ENCODE peak calls at places on chromosomes 16 and 17, in six cellular contexts. M is PC-3, C is PC-9, L is psoas muscle, X is transverse colon, I is heart right ventricle. S is an unnamed sample.

GRCh38 chr17:17682737-17683675 is 1.7 kb downstream of the RAI1 start:
- DNase-seq in M (peak; percentile 69), C (no peak), L (peak; percentile 71), X (peak; percentile 75), I (peak; percentile 76), S (peak; percentile 60)

GRCh38 chr16:51150894-51151320 is at the start of gene SALL1:
- DNase-seq in M (no peak), C (no peak), L (no peak), X (no peak), I (no peak), S (no peak)

GRCh38 chr16:67192781-67193260 is 866 bp downstream of the E2F4 start:
- DNase-seq in M (no peak), C (no peak), L (no peak), X (no peak), I (no peak), S (no peak)

GRCh38 chr17:1067282-1067956 is 70.5 kb downstream of the TIMM22 start:
- DNase-seq in M (peak; percentile 36), C (peak; percentile 94), L (peak; percentile 2), X (no peak), I (peak; percentile 52), S (no peak)

GRCh38 chr16:5944971-5945370 is 847.4 kb upstream of the EEF2KMT start:
- DNase-seq in M (no peak), C (no peak), L (no peak), X (no peak), I (no peak), S (no peak)

GRCh38 chr16:70375636-70376611 is 29.2 kb downstream of the DDX19A start:
- DNase-seq in M (no peak), C (no peak), L (no peak), X (no peak), I (no peak), S (no peak)

GRCh38 chr17:71052971-71053370 is 883.6 kb downstream of the KCNJ2 start:
- DNase-seq in M (no peak), C (no peak), L (no peak), X (no peak), I (no peak), S (no peak)

GRCh38 chr16:19881783-19882182 is 2.9 kb downstream of the GPRC5B start:
- DNase-seq in M (no peak), C (no peak), L (no peak), X (no peak), I (no peak), S (no peak)

GRCh38 chr17:80789356-80789902 is 202.2 kb upstream of the CHMP6 start:
- DNase-seq in M (peak; percentile 84), C (peak; percentile 54), L (no peak), X (no peak), I (peak; percentile 61), S (no peak)

GRCh38 chr17:54900457-54901229 is at the start of gene TOM1L1:
- DNase-seq in M (peak; percentile 96), C (peak; percentile 85), L (peak; percentile 60), X (peak; percentile 89), I (peak; percentile 53), S (no peak)

GRCh38 chr16:66569827-66570405 is 3.7 kb downstream of the CMTM1 start:
- DNase-seq in M (peak; percentile 39), C (peak; percentile 76), L (no peak), X (no peak), I (no peak), S (no peak)

GRCh38 chr16:53912155-53912554 is 208.2 kb downstream of the FTO start:
- DNase-seq in M (no peak), C (peak; percentile 36), L (no peak), X (no peak), I (no peak), S (peak; percentile 58)

GRCh38 chr17:35540589-35541404 is 3.3 kb upstream of the SLFN12L start:
- DNase-seq in M (peak; percentile 6), C (no peak), L (peak; percentile 25), X (peak; percentile 49), I (peak; percentile 35), S (peak; percentile 30)

GRCh38 chr17:49456172-49456965 is 38.7 kb upstream of the NGFR start:
- DNase-seq in M (peak; percentile 37), C (no peak), L (no peak), X (no peak), I (no peak), S (no peak)

GRCh38 chr17:46109603-46110189 is 83.5 kb downstream of the KANSL1 start:
- DNase-seq in M (peak; percentile 52), C (no peak), L (no peak), X (no peak), I (no peak), S (no peak)

GRCh38 chr17:46108550-46109110 is 84.6 kb downstream of the KANSL1 start:
- DNase-seq in M (peak; percentile 57), C (no peak), L (no peak), X (no peak), I (no peak), S (no peak)

GRCh38 chr17:46108120-46108519 is 85.1 kb downstream of the KANSL1 start:
- DNase-seq in M (peak; percentile 16), C (no peak), L (no peak), X (no peak), I (no peak), S (no peak)

GRCh38 chr17:46106966-46107644 is 86.1 kb downstream of the KANSL1 start:
- DNase-seq in M (no peak), C (no peak), L (no peak), X (no peak), I (no peak), S (no peak)

GRCh38 chr17:46110219-46110618 is 83.0 kb downstream of the KANSL1 start:
- DNase-seq in M (no peak), C (no peak), L (no peak), X (no peak), I (no peak), S (no peak)
- H3K4me1 ChIP-seq in M (peaks cover 31% of the 10 kb centered on the region), C (no peaks in the 10 kb centered on the region), L (peaks cover 59% of the 10 kb centered on the region), X (peaks cover 36% of the 10 kb centered on the region), I (peaks cover 81% of the 10 kb centered on the region), S (peaks cover 46% of the 10 kb centered on the region)

GRCh38 chr17:16652252-16652651 is 1.4 kb downstream of the ZNF624 start:
- DNase-seq in M (no peak), C (no peak), L (no peak), X (no peak), I (no peak), S (no peak)
- H3K4me3 ChIP-seq in M (peak overlapping the region; percentile 72), C (peak overlapping the region; percentile 69), L (peak overlapping the region; percentile 89), X (no peak overlapping the region), I (no peak overlapping the region), S (no peak overlapping the region)

DNA sequence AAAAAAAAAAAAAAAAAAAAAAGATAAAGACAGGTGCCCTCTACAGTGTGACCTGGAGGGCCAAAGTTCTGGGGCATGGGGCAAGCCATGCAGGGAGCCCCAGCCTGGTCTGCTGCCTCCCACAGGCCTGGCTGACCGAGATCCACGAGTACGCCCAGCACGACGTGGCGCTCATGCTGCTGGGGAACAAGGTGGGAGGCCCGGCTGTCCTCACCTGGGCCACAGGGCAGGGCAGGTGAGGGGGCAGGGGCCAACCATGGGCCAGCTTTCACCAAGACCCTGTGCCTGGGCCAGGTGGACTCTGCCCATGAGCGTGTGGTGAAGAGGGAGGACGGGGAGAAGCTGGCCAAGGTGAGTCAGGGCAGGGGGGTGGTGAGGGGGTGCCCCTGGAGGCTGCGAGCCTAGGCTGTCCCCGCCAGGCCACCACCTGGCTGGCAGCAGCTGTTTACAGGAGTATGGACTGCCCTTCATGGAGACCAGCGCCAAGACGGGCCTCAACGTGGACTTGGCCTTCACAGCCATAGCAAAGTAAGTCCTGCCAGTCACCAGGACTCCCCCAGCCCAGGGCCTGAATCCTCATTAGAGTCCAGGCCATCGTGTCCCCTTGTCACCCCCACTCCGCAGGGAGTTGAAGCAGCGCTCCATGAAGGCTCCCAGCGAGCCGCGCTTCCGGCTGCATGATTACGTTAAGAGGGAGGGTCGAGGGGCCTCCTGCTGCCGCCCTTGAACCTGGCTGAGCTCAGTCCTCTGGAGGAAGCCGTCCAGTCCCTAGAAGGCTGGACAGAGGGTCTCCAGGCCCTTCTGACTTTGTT is 2.7 kb upstream of the TRAF7 start:
- DNase-seq in M (peak; percentile 31), C (no peak), L (no peak), X (peak; percentile 51), I (no peak), S (no peak)
- H3K36me3 ChIP-seq in M (peaks cover 21% of the 10 kb centered on the region), C (peaks cover 29% of the 10 kb centered on the region), L (no peaks in the 10 kb centered on the region), X (no peaks in the 10 kb centered on the region), I (peaks cover 9% of the 10 kb centered on the region), S (no peaks in the 10 kb centered on the region)

GRCh38 chr17:29225388-29225787 is 21.3 kb upstream of the CRYBA1 start:
- DNase-seq in M (no peak), C (no peak), L (no peak), X (no peak), I (no peak), S (no peak)
- H3K4me1 ChIP-seq in M (no peaks in the 10 kb centered on the region), C (no peaks in the 10 kb centered on the region), L (no peaks in the 10 kb centered on the region), X (no peaks in the 10 kb centered on the region), I (no peaks in the 10 kb centered on the region), S (no peaks in the 10 kb centered on the region)

GRCh38 chr16:87853411-87854052 is 15.8 kb downstream of the SLC7A5 start:
- DNase-seq in M (peak; percentile 81), C (peak; percentile 89), L (peak; percentile 95), X (peak; percentile 95), I (peak; percentile 90), S (peak; percentile 82)

GRCh38 chr16:87854053-87854906 is 15.0 kb downstream of the SLC7A5 start:
- DNase-seq in M (peak; percentile 70), C (peak; percentile 88), L (no peak), X (peak; percentile 41), I (no peak), S (no peak)

GRCh38 chr16:87856796-87857228 is 12.5 kb downstream of the SLC7A5 start:
- DNase-seq in M (no peak), C (no peak), L (peak; percentile 53), X (no peak), I (no peak), S (no peak)

GRCh38 chr16:87855852-87856715 is 13.2 kb downstream of the SLC7A5 start:
- DNase-seq in M (peak; percentile 80), C (no peak), L (peak; percentile 59), X (peak; percentile 85), I (peak; percentile 31), S (no peak)

DNA sequence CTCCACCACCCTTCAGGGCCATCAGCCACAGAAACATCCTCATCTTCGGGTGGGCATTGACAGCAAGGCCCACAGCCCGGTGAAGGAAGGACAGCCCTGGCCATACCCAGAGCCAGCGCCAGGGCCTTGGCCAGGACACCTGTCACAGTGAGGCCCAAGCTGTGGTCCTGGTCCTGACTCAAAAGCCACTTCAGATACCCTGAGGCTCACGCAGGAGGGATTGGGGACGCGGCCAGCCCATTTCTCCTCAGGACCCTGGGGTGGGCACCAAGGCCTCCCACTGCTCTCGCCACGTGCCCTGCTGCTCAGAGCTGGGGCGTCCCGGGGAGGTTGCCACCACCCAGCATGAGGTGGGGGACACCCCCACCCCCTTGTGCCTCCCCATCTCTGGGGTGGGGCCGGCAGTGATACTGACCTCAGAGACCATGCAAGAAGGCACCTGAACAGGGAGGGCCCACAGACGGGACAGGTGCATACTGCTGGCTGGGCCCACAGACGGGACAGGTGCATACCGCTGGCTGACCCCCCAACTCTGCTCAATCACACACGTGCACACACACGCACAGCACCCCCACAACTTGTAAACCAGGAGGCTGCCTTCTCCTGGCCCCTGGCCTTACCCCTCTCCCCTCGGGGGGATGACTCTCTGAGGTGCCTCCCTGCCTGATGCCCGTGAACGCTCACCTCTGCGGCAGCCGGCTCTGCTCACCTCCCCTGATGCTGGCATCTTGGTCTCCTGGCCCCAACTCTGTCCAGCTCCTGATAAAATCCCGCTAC is 14.2 kb downstream of the SLC7A5 start:
- DNase-seq in M (no peak), C (no peak), L (no peak), X (no peak), I (no peak), S (no peak)
- H3K4me3 ChIP-seq in M (no peak overlapping the region), C (peak overlapping the region; percentile 45), L (peak overlapping the region; percentile 69), X (no peak overlapping the region), I (no peak overlapping the region), S (no peak overlapping the region)

S was measured in naive thymus-derived CD4-positive, alpha-beta T cell.